ENCODE peak calls at places on chromosomes 7 and 10, in four cellular contexts. One of them, this sample, is unnamed.

GRCh38 chr7:70104243-70104642 is 506.0 kb downstream of the AUTS2 start:
- DNase-seq in fibroblast of mammary gland: peak
- DNase-seq in NCI-H345: no peak
- DNase-seq in neural progenitor cell: no peak
- DNase-seq in this sample: no peak

GRCh38 chr7:20190588-20190987 is 26.6 kb downstream of the MACC1 start:
- DNase-seq in NCI-H345: no peak
- DNase-seq in fibroblast of mammary gland: no peak
- DNase-seq in neural progenitor cell: no peak
- DNase-seq in this sample: no peak

GRCh38 chr10:44906476-44906875 is 4.7 kb upstream of the TMEM72 start:
- DNase-seq in neural progenitor cell: no peak
- DNase-seq in fibroblast of mammary gland: no peak
- DNase-seq in NCI-H345: no peak
- DNase-seq in this sample: no peak

GRCh38 chr7:111654414-111654813 is 92.1 kb upstream of the IMMP2L start:
- DNase-seq in NCI-H345: no peak
- DNase-seq in neural progenitor cell: no peak
- DNase-seq in fibroblast of mammary gland: peak
- DNase-seq in this sample: no peak

GRCh38 chr7:151251328-151251925 is 2.9 kb upstream of the SMARCD3 start:
- DNase-seq in NCI-H345: peak
- DNase-seq in neural progenitor cell: no peak
- DNase-seq in fibroblast of mammary gland: peak
- DNase-seq in this sample: peak

GRCh38 chr10:48885376-48885775 is 54.3 kb downstream of the LRRC18 start:
- DNase-seq in NCI-H345: peak
- DNase-seq in neural progenitor cell: peak
- DNase-seq in fibroblast of mammary gland: peak
- DNase-seq in this sample: no peak

GRCh38 chr7:28745351-28745750 is 212.8 kb downstream of the TRIL start:
- DNase-seq in fibroblast of mammary gland: no peak
- DNase-seq in neural progenitor cell: no peak
- DNase-seq in NCI-H345: no peak
- DNase-seq in this sample: no peak

GRCh38 chr10:99784025-99784730 is 1.7 kb downstream of the ABCC2 start:
- DNase-seq in neural progenitor cell: no peak
- DNase-seq in fibroblast of mammary gland: peak
- DNase-seq in NCI-H345: no peak
- DNase-seq in this sample: no peak

GRCh38 chr7:30428586-30429530 is 49.7 kb downstream of the NOD1 start:
- DNase-seq in fibroblast of mammary gland: no peak
- DNase-seq in NCI-H345: no peak
- DNase-seq in neural progenitor cell: no peak
- DNase-seq in this sample: no peak

GRCh38 chr10:79070091-79070610 is 1.4 kb downstream of the ZMIZ1 start:
- DNase-seq in fibroblast of mammary gland: no peak
- DNase-seq in NCI-H345: no peak
- DNase-seq in neural progenitor cell: peak
- DNase-seq in this sample: no peak

GRCh38 chr7:55113760-55114541 is 95.1 kb downstream of the EGFR start:
- DNase-seq in neural progenitor cell: no peak
- DNase-seq in fibroblast of mammary gland: no peak
- DNase-seq in NCI-H345: no peak
- DNase-seq in this sample: no peak

GRCh38 chr7:159197066-159197975 is 52.7 kb upstream of the VIPR2 start:
- DNase-seq in NCI-H345: no peak
- DNase-seq in neural progenitor cell: peak
- DNase-seq in fibroblast of mammary gland: no peak
- DNase-seq in this sample: no peak

GRCh38 chr7:96861-97260 is 95.5 kb upstream of the FAM20C start:
- DNase-seq in neural progenitor cell: no peak
- DNase-seq in NCI-H345: no peak
- DNase-seq in fibroblast of mammary gland: no peak
- DNase-seq in this sample: no peak

GRCh38 chr10:2772791-2773644 is 294.3 kb upstream of the PFKP start:
- DNase-seq in NCI-H345: peak
- DNase-seq in fibroblast of mammary gland: no peak
- DNase-seq in neural progenitor cell: peak
- DNase-seq in this sample: no peak

GRCh38 chr10:34967411-34967880 is 122.7 kb downstream of the CUL2 start:
- DNase-seq in NCI-H345: no peak
- DNase-seq in fibroblast of mammary gland: peak
- DNase-seq in neural progenitor cell: no peak
- DNase-seq in this sample: no peak

GRCh38 chr10:33412261-33413092 is 78.0 kb upstream of the NRP1 start:
- DNase-seq in neural progenitor cell: no peak
- DNase-seq in fibroblast of mammary gland: peak
- DNase-seq in NCI-H345: no peak
- DNase-seq in this sample: peak

GRCh38 chr10:14185501-14186045 is 145.2 kb downstream of the FRMD4A start:
- DNase-seq in neural progenitor cell: peak
- DNase-seq in fibroblast of mammary gland: peak
- DNase-seq in NCI-H345: no peak
- DNase-seq in this sample: no peak